ENCODE peak calls at places on chromosomes 5 and 9, in nine cellular contexts. One of them, this sample, is unnamed.

GRCh38 chr9:27126682-27127081 is 17.7 kb downstream of the TEK start:
- DNase-seq in kidney epithelial cell: no peak
- DNase-seq in ACHN: no peak
- DNase-seq in HCT116: no peak
- DNase-seq in right atrium auricular region: no peak
- DNase-seq in B cell: no peak
- DNase-seq in AG04450: no peak
- DNase-seq in EL: no peak
- DNase-seq in NCI-H1092 treated with DMSO at 0.1 percent for 48 hours: no peak
- DNase-seq in this sample: no peak

GRCh38 chr9:89739531-89740315 is 134.9 kb downstream of the GADD45G start:
- DNase-seq in AG04450: no peak
- DNase-seq in kidney epithelial cell: no peak
- DNase-seq in HCT116: no peak
- DNase-seq in NCI-H1092 treated with DMSO at 0.1 percent for 48 hours: no peak
- DNase-seq in right atrium auricular region: no peak
- DNase-seq in EL: no peak
- DNase-seq in ACHN: no peak
- DNase-seq in B cell: no peak
- DNase-seq in this sample: no peak

GRCh38 chr9:2817987-2818386 is 25.9 kb downstream of the PUM3 start:
- DNase-seq in kidney epithelial cell: peak; percentile 34
- DNase-seq in ACHN: peak; percentile 93
- DNase-seq in EL: peak; percentile 65
- DNase-seq in right atrium auricular region: no peak
- DNase-seq in NCI-H1092 treated with DMSO at 0.1 percent for 48 hours: no peak
- DNase-seq in HCT116: no peak
- DNase-seq in AG04450: peak; percentile 36
- DNase-seq in B cell: no peak
- DNase-seq in this sample: no peak

GRCh38 chr5:53480474-53481353 is at the start of gene FST:
- DNase-seq in HCT116: no peak
- DNase-seq in EL: peak; percentile 50
- DNase-seq in NCI-H1092 treated with DMSO at 0.1 percent for 48 hours: peak; percentile 12
- DNase-seq in kidney epithelial cell: no peak
- DNase-seq in B cell: no peak
- DNase-seq in right atrium auricular region: no peak
- DNase-seq in ACHN: peak; percentile 6
- DNase-seq in AG04450: no peak
- DNase-seq in this sample: no peak

GRCh38 chr9:83937861-83938455 is 16.7 kb upstream of the KIF27 start:
- DNase-seq in B cell: peak; percentile 47
- DNase-seq in ACHN: peak; percentile 75
- DNase-seq in kidney epithelial cell: no peak
- DNase-seq in EL: peak; percentile 66
- DNase-seq in right atrium auricular region: no peak
- DNase-seq in AG04450: no peak
- DNase-seq in NCI-H1092 treated with DMSO at 0.1 percent for 48 hours: peak; percentile 47
- DNase-seq in HCT116: peak; percentile 62
- DNase-seq in this sample: peak; percentile 70

GRCh38 chr9:35914307-35914807 is 5.1 kb downstream of the SPAAR start:
- DNase-seq in ACHN: no peak
- DNase-seq in NCI-H1092 treated with DMSO at 0.1 percent for 48 hours: no peak
- DNase-seq in B cell: no peak
- DNase-seq in kidney epithelial cell: no peak
- DNase-seq in HCT116: no peak
- DNase-seq in right atrium auricular region: peak; percentile 85
- DNase-seq in EL: peak; percentile 28
- DNase-seq in AG04450: no peak
- DNase-seq in this sample: no peak

GRCh38 chr5:138111937-138112336 is 27.3 kb downstream of the NME5 start:
- DNase-seq in EL: peak; percentile 54
- DNase-seq in right atrium auricular region: no peak
- DNase-seq in HCT116: no peak
- DNase-seq in AG04450: no peak
- DNase-seq in kidney epithelial cell: no peak
- DNase-seq in ACHN: peak; percentile 38
- DNase-seq in NCI-H1092 treated with DMSO at 0.1 percent for 48 hours: no peak
- DNase-seq in B cell: no peak
- DNase-seq in this sample: no peak

GRCh38 chr5:14727428-14727865 is 62.9 kb downstream of the OTULIN start:
- DNase-seq in AG04450: peak; percentile 59
- DNase-seq in EL: peak; percentile 75
- DNase-seq in NCI-H1092 treated with DMSO at 0.1 percent for 48 hours: peak; percentile 75
- DNase-seq in HCT116: peak; percentile 54
- DNase-seq in ACHN: peak; percentile 67
- DNase-seq in kidney epithelial cell: no peak
- DNase-seq in right atrium auricular region: peak; percentile 85
- DNase-seq in B cell: peak; percentile 66
- DNase-seq in this sample: peak; percentile 88

GRCh38 chr9:94922098-94922607 is 195.7 kb downstream of the AOPEP start:
- DNase-seq in ACHN: peak; percentile 92
- DNase-seq in B cell: no peak
- DNase-seq in right atrium auricular region: peak; percentile 75
- DNase-seq in EL: peak; percentile 97
- DNase-seq in kidney epithelial cell: peak; percentile 98
- DNase-seq in NCI-H1092 treated with DMSO at 0.1 percent for 48 hours: no peak
- DNase-seq in HCT116: no peak
- DNase-seq in AG04450: peak; percentile 95
- DNase-seq in this sample: no peak

GRCh38 chr9:137116728-137117127 is 2.2 kb upstream of the DPP7 start:
- DNase-seq in B cell: no peak
- DNase-seq in EL: no peak
- DNase-seq in ACHN: no peak
- DNase-seq in AG04450: no peak
- DNase-seq in right atrium auricular region: no peak
- DNase-seq in NCI-H1092 treated with DMSO at 0.1 percent for 48 hours: no peak
- DNase-seq in kidney epithelial cell: no peak
- DNase-seq in HCT116: no peak
- DNase-seq in this sample: no peak

GRCh38 chr9:99071313-99072039 is 33.4 kb upstream of the TGFBR1 start:
- DNase-seq in kidney epithelial cell: no peak
- DNase-seq in HCT116: no peak
- DNase-seq in ACHN: no peak
- DNase-seq in NCI-H1092 treated with DMSO at 0.1 percent for 48 hours: no peak
- DNase-seq in B cell: no peak
- DNase-seq in AG04450: no peak
- DNase-seq in right atrium auricular region: no peak
- DNase-seq in EL: peak; percentile 42
- DNase-seq in this sample: no peak

GRCh38 chr5:58983496-58983895 is 400.6 kb downstream of the RAB3C start:
- DNase-seq in HCT116: no peak
- DNase-seq in right atrium auricular region: no peak
- DNase-seq in kidney epithelial cell: peak; percentile 69
- DNase-seq in EL: no peak
- DNase-seq in B cell: no peak
- DNase-seq in NCI-H1092 treated with DMSO at 0.1 percent for 48 hours: no peak
- DNase-seq in AG04450: no peak
- DNase-seq in ACHN: no peak
- DNase-seq in this sample: no peak

GRCh38 chr9:20781086-20781485 is 97.0 kb downstream of the FOCAD start:
- DNase-seq in ACHN: no peak
- DNase-seq in NCI-H1092 treated with DMSO at 0.1 percent for 48 hours: no peak
- DNase-seq in kidney epithelial cell: no peak
- DNase-seq in AG04450: no peak
- DNase-seq in B cell: no peak
- DNase-seq in right atrium auricular region: no peak
- DNase-seq in HCT116: no peak
- DNase-seq in EL: no peak
- DNase-seq in this sample: no peak

GRCh38 chr5:109387408-109387974 is 22.3 kb downstream of the PJA2 start:
- DNase-seq in EL: no peak
- DNase-seq in B cell: no peak
- DNase-seq in ACHN: no peak
- DNase-seq in right atrium auricular region: no peak
- DNase-seq in kidney epithelial cell: no peak
- DNase-seq in NCI-H1092 treated with DMSO at 0.1 percent for 48 hours: no peak
- DNase-seq in HCT116: no peak
- DNase-seq in AG04450: no peak
- DNase-seq in this sample: no peak

GRCh38 chr5:100797863-100798262 is 105.2 kb downstream of the ST8SIA4 start:
- DNase-seq in kidney epithelial cell: peak; percentile 31
- DNase-seq in right atrium auricular region: no peak
- DNase-seq in NCI-H1092 treated with DMSO at 0.1 percent for 48 hours: no peak
- DNase-seq in EL: no peak
- DNase-seq in HCT116: no peak
- DNase-seq in AG04450: no peak
- DNase-seq in ACHN: no peak
- DNase-seq in B cell: no peak
- DNase-seq in this sample: no peak

GRCh38 chr9:34545497-34545896 is 22.7 kb upstream of the ENHO start:
- DNase-seq in HCT116: no peak
- DNase-seq in ACHN: no peak
- DNase-seq in EL: no peak
- DNase-seq in AG04450: no peak
- DNase-seq in kidney epithelial cell: no peak
- DNase-seq in right atrium auricular region: peak; percentile 48
- DNase-seq in B cell: no peak
- DNase-seq in NCI-H1092 treated with DMSO at 0.1 percent for 48 hours: no peak
- DNase-seq in this sample: no peak

GRCh38 chr5:171978016-171978415 is 28.4 kb downstream of the FBXW11 start:
- DNase-seq in B cell: no peak
- DNase-seq in kidney epithelial cell: no peak
- DNase-seq in AG04450: no peak
- DNase-seq in right atrium auricular region: no peak
- DNase-seq in NCI-H1092 treated with DMSO at 0.1 percent for 48 hours: no peak
- DNase-seq in ACHN: no peak
- DNase-seq in EL: no peak
- DNase-seq in HCT116: no peak
- DNase-seq in this sample: no peak

GRCh38 chr5:119302916-119303897 is 52.6 kb upstream of the TNFAIP8 start:
- DNase-seq in kidney epithelial cell: peak; percentile 99
- DNase-seq in EL: peak; percentile 98
- DNase-seq in ACHN: peak; percentile 94
- DNase-seq in right atrium auricular region: no peak
- DNase-seq in HCT116: no peak
- DNase-seq in AG04450: peak; percentile 96
- DNase-seq in NCI-H1092 treated with DMSO at 0.1 percent for 48 hours: no peak
- DNase-seq in B cell: no peak
- DNase-seq in this sample: no peak

GRCh38 chr5:43891112-43891511 is 288.1 kb downstream of the NNT start:
- DNase-seq in HCT116: no peak
- DNase-seq in right atrium auricular region: no peak
- DNase-seq in B cell: no peak
- DNase-seq in NCI-H1092 treated with DMSO at 0.1 percent for 48 hours: no peak
- DNase-seq in EL: no peak
- DNase-seq in kidney epithelial cell: no peak
- DNase-seq in AG04450: no peak
- DNase-seq in ACHN: no peak
- DNase-seq in this sample: no peak

GRCh38 chr5:56638061-56638621 is 177.2 kb upstream of the MAP3K1 start:
- DNase-seq in B cell: no peak
- DNase-seq in EL: no peak
- DNase-seq in kidney epithelial cell: peak; percentile 69
- DNase-seq in AG04450: no peak
- DNase-seq in right atrium auricular region: no peak
- DNase-seq in NCI-H1092 treated with DMSO at 0.1 percent for 48 hours: peak; percentile 77
- DNase-seq in HCT116: no peak
- DNase-seq in ACHN: no peak
- DNase-seq in this sample: no peak

GRCh38 chr5:24606974-24607373 is 37.8 kb downstream of the CDH10 start:
- DNase-seq in ACHN: no peak
- DNase-seq in EL: no peak
- DNase-seq in kidney epithelial cell: no peak
- DNase-seq in B cell: no peak
- DNase-seq in NCI-H1092 treated with DMSO at 0.1 percent for 48 hours: no peak
- DNase-seq in AG04450: no peak
- DNase-seq in HCT116: no peak
- DNase-seq in right atrium auricular region: no peak
- DNase-seq in this sample: peak; percentile 31

GRCh38 chr9:34578241-34579096 is 11.1 kb downstream of the CNTFR start:
- DNase-seq in kidney epithelial cell: peak; percentile 14
- DNase-seq in ACHN: peak; percentile 15
- DNase-seq in right atrium auricular region: no peak
- DNase-seq in B cell: no peak
- DNase-seq in AG04450: no peak
- DNase-seq in EL: peak; percentile 69
- DNase-seq in HCT116: no peak
- DNase-seq in NCI-H1092 treated with DMSO at 0.1 percent for 48 hours: peak; percentile 59
- DNase-seq in this sample: peak; percentile 17